ENCODE peak calls at places on chromosome 1, in nine cellular contexts. Q is HL-60; U is cardiac muscle cell; H is dorsolateral prefrontal cortex; K is stimulated activated CD8-positive, alpha-beta memory T cell treated with anti-CD3 and anti-CD28 coated beads, Interleukin-15, amount 100 ng/mL, for 4 hours; J is ACHN; L is psoas muscle; X is myocyte; Z is stimulated activated naive CD4-positive, alpha-beta T cell. S is an unnamed sample.

GRCh38 chr1:217647791-217648190 is 16.6 kb downstream of the SPATA17 start:
- DNase-seq in U (peak), L (no peak), X (no peak), H (no peak), J (no peak), K (no peak), Z (no peak), Q (no peak), S (no peak)

GRCh38 chr1:147897789-147898188 is 4.8 kb upstream of the GJA8 start:
- DNase-seq in J (no peak), L (no peak), K (no peak), Z (no peak), Q (no peak), U (no peak), X (no peak), H (no peak), S (no peak)

GRCh38 chr1:106798991-106799390 is 257.5 kb upstream of the PRMT6 start:
- DNase-seq in L (no peak), H (no peak), Z (no peak), U (no peak), K (no peak), Q (no peak), J (peak), X (no peak), S (no peak)

GRCh38 chr1:244768804-244769203 is 66.7 kb upstream of the COX20 start:
- DNase-seq in J (no peak), Q (no peak), U (no peak), Z (no peak), H (no peak), K (no peak), L (no peak), X (no peak), S (no peak)

GRCh38 chr1:155834296-155834926 is 22.6 kb downstream of the GON4L start:
- DNase-seq in K (no peak), U (peak), J (no peak), H (no peak), X (peak), Q (no peak), Z (no peak), L (no peak), S (no peak)

GRCh38 chr1:117671781-117672501 is 66.1 kb downstream of the TENT5C start:
- DNase-seq in Q (peak), U (peak), L (peak), Z (no peak), H (no peak), K (no peak), X (peak), J (no peak), S (no peak)

GRCh38 chr1:217135569-217135915 is 412.3 kb upstream of the ESRRG start:
- DNase-seq in Q (no peak), J (no peak), Z (no peak), H (no peak), K (no peak), X (peak), U (peak), L (no peak), S (no peak)

GRCh38 chr1:214446772-214447556 is 104.4 kb downstream of the PTPN14 start:
- DNase-seq in X (peak), H (no peak), K (no peak), L (no peak), J (peak), U (peak), Z (no peak), Q (no peak), S (no peak)

GRCh38 chr1:211603191-211603701 is 24.3 kb upstream of the SLC30A1 start:
- DNase-seq in Q (no peak), X (no peak), Z (no peak), L (no peak), H (no peak), K (no peak), U (peak), J (no peak), S (no peak)

S was measured in activated CD8-positive, alpha-beta memory T cell treated with anti-CD3 and anti-CD28 coated beads for 4 hours.